ENCODE peak calls at places on chromosomes 5 and 9, in seven cellular contexts. H is upper lobe of right lung; M is non-pigmented ciliary epithelial cell; F is AG08396; E is activated effector memory CD4-positive, alpha-beta T cell treated with Interleukin-2 at 50 U/mL for 16 hours; N is EL; B is GM06990. P is an unnamed sample.

GRCh38 chr9:116115731-116116353 is 37.7 kb upstream of the PAPPA start:
- DNase-seq in H (no peak), M (no peak), F (peak), E (no peak), N (peak), B (no peak), P (no peak)

GRCh38 chr5:96242536-96242935 is 190.5 kb downstream of the PCSK1 start:
- DNase-seq in H (no peak), M (no peak), F (no peak), E (no peak), N (peak), B (no peak), P (no peak)

GRCh38 chr9:134314950-134315715 is 11.1 kb upstream of the RXRA start:
- DNase-seq in H (peak), M (no peak), F (no peak), E (no peak), N (no peak), B (no peak), P (no peak)

GRCh38 chr5:19987594-19988345 is at the start of gene CDH18:
- DNase-seq in H (peak), M (no peak), F (peak), E (no peak), N (peak), B (no peak), P (no peak)

GRCh38 chr5:122864400-122864799 is 19.0 kb downstream of the SNX24 start:
- DNase-seq in H (no peak), M (no peak), F (no peak), E (no peak), N (no peak), B (no peak), P (no peak)

GRCh38 chr9:126084696-126085095 is 241.9 kb upstream of the MVB12B start:
- DNase-seq in H (no peak), M (no peak), F (no peak), E (no peak), N (no peak), B (no peak), P (no peak)

GRCh38 chr5:151005187-151005974 is 15.0 kb upstream of the GPX3 start:
- DNase-seq in H (no peak), M (no peak), F (no peak), E (no peak), N (no peak), B (no peak), P (no peak)

GRCh38 chr9:121750715-121751623 is 99.5 kb downstream of the DAB2IP start:
- DNase-seq in H (no peak), M (no peak), F (no peak), E (no peak), N (no peak), B (no peak), P (no peak)

GRCh38 chr5:5331838-5332237 is 90.6 kb upstream of the ICE1 start:
- DNase-seq in H (no peak), M (no peak), F (no peak), E (no peak), N (peak), B (no peak), P (no peak)

GRCh38 chr5:86971034-86971511 is 296.6 kb upstream of the RASA1 start:
- DNase-seq in H (no peak), M (no peak), F (peak), E (no peak), N (peak), B (no peak), P (no peak)

GRCh38 chr5:180070726-180071417 is 687 bp downstream of the RNF130 start:
- DNase-seq in H (no peak), M (no peak), F (peak), E (no peak), N (peak), B (no peak), P (no peak)

GRCh38 chr9:102779341-102779740 is 215.8 kb upstream of the CYLC2 start:
- DNase-seq in H (no peak), M (peak), F (no peak), E (no peak), N (no peak), B (no peak), P (no peak)

GRCh38 chr5:12799165-12799564 is 894.9 kb upstream of the CTNND2 start:
- DNase-seq in H (no peak), M (no peak), F (no peak), E (no peak), N (no peak), B (no peak), P (no peak)

GRCh38 chr5:139461176-139461575 is 1.4 kb downstream of the ECSCR start:
- DNase-seq in H (no peak), M (no peak), F (no peak), E (no peak), N (no peak), B (no peak), P (no peak)

GRCh38 chr9:92807031-92807756 is 42.6 kb upstream of the BICD2 start:
- DNase-seq in H (no peak), M (no peak), F (no peak), E (no peak), N (no peak), B (no peak), P (no peak)

GRCh38 chr5:143401253-143401845 is 2.1 kb downstream of the NR3C1 start:
- DNase-seq in H (no peak), M (no peak), F (no peak), E (no peak), N (no peak), B (no peak), P (no peak)